ENCODE peak calls at places on chromosomes 4 and X, in four cellular contexts. One of them, this sample, is unnamed.

GRCh38 chrX:97490656-97491055 is 606.9 kb downstream of the RPA4 start:
- DNase-seq in neural crest cell: no peak
- DNase-seq in K562: no peak
- DNase-seq in A549: no peak
- DNase-seq in this sample: no peak

GRCh38 chr4:53150631-53151488 is 215.0 kb downstream of the SCFD2 start:
- DNase-seq in neural crest cell: no peak
- DNase-seq in K562: no peak
- DNase-seq in A549: no peak
- DNase-seq in this sample: no peak

GRCh38 chr4:140239311-140239710 is 85.3 kb upstream of the MAML3 start:
- DNase-seq in neural crest cell: no peak
- DNase-seq in K562: no peak
- DNase-seq in A549: no peak
- DNase-seq in this sample: no peak

GRCh38 chrX:39941332-39941920 is 156.3 kb downstream of the BCOR start:
- DNase-seq in neural crest cell: no peak
- DNase-seq in K562: no peak
- DNase-seq in A549: no peak
- DNase-seq in this sample: no peak

GRCh38 chr4:153916273-153916755 is 127.4 kb upstream of the SFRP2 start:
- DNase-seq in neural crest cell: no peak
- DNase-seq in K562: no peak
- DNase-seq in A549: no peak
- DNase-seq in this sample: no peak

GRCh38 chr4:42302348-42302747 is 94.9 kb upstream of the SHISA3 start:
- DNase-seq in neural crest cell: peak
- DNase-seq in K562: peak
- DNase-seq in A549: no peak
- DNase-seq in this sample: no peak

GRCh38 chrX:40759374-40759773 is 24.0 kb upstream of the MED14 start:
- DNase-seq in neural crest cell: no peak
- DNase-seq in K562: no peak
- DNase-seq in A549: no peak
- DNase-seq in this sample: no peak

GRCh38 chr4:48370260-48371134 is 29.2 kb downstream of the SLAIN2 start:
- DNase-seq in neural crest cell: no peak
- DNase-seq in K562: no peak
- DNase-seq in A549: no peak
- DNase-seq in this sample: no peak

GRCh38 chr4:3405176-3405575 is 36.6 kb upstream of the HGFAC start:
- DNase-seq in neural crest cell: no peak
- DNase-seq in K562: no peak
- DNase-seq in A549: no peak
- DNase-seq in this sample: no peak

GRCh38 chrX:40727599-40728252 is 7.6 kb downstream of the MED14 start:
- DNase-seq in neural crest cell: no peak
- DNase-seq in K562: no peak
- DNase-seq in A549: no peak
- DNase-seq in this sample: no peak

GRCh38 chrX:136691028-136691809 is 43.3 kb downstream of the CD40LG start:
- DNase-seq in neural crest cell: no peak
- DNase-seq in K562: no peak
- DNase-seq in A549: no peak
- DNase-seq in this sample: no peak

GRCh38 chrX:72117636-72118215 is 14.0 kb downstream of the RTL5 start:
- DNase-seq in neural crest cell: no peak
- DNase-seq in K562: no peak
- DNase-seq in A549: no peak
- DNase-seq in this sample: no peak

GRCh38 chr4:149676076-149676475 is 139.6 kb downstream of the IQCM start:
- DNase-seq in neural crest cell: no peak
- DNase-seq in K562: no peak
- DNase-seq in A549: no peak
- DNase-seq in this sample: no peak

GRCh38 chr4:8906668-8906970 is 35.0 kb upstream of the HMX1 start:
- DNase-seq in neural crest cell: no peak
- DNase-seq in K562: no peak
- DNase-seq in A549: no peak
- DNase-seq in this sample: no peak

GRCh38 chr4:2297606-2298517 is 36.0 kb upstream of the MXD4 start:
- DNase-seq in neural crest cell: no peak
- DNase-seq in K562: no peak
- DNase-seq in A549: no peak
- DNase-seq in this sample: no peak

GRCh38 chr4:95061220-95061619 is 303.5 kb downstream of the BMPR1B start:
- DNase-seq in neural crest cell: no peak
- DNase-seq in K562: no peak
- DNase-seq in A549: no peak
- DNase-seq in this sample: no peak

GRCh38 chrX:119105826-119106225 is 21.8 kb downstream of the KIAA1210 start:
- DNase-seq in neural crest cell: no peak
- DNase-seq in K562: no peak
- DNase-seq in A549: no peak
- DNase-seq in this sample: no peak

GRCh38 chrX:121457096-121457495 is 409.7 kb downstream of the GLUD2 start:
- DNase-seq in neural crest cell: no peak
- DNase-seq in K562: no peak
- DNase-seq in A549: no peak
- DNase-seq in this sample: no peak

GRCh38 chr4:105598044-105598443 is 45.6 kb downstream of the ARHGEF38 start:
- DNase-seq in neural crest cell: no peak
- DNase-seq in K562: no peak
- DNase-seq in A549: no peak
- DNase-seq in this sample: no peak

GRCh38 chr4:16969696-16970135 is 71.3 kb upstream of the LDB2 start:
- DNase-seq in neural crest cell: no peak
- DNase-seq in K562: no peak
- DNase-seq in A549: no peak
- DNase-seq in this sample: peak

GRCh38 chr4:153322791-153323190 is 21.7 kb upstream of the MND1 start:
- DNase-seq in neural crest cell: no peak
- DNase-seq in K562: no peak
- DNase-seq in A549: no peak
- DNase-seq in this sample: no peak

GRCh38 chrX:151973262-151973661 is 1.2 kb downstream of the GABRE start:
- DNase-seq in neural crest cell: no peak
- DNase-seq in K562: no peak
- DNase-seq in A549: no peak
- DNase-seq in this sample: no peak

GRCh38 chrX:110146521-110146920 is 143.6 kb downstream of the TMEM164 start:
- DNase-seq in neural crest cell: peak
- DNase-seq in K562: peak
- DNase-seq in A549: peak
- DNase-seq in this sample: peak

GRCh38 chrX:123753656-123754350 is 21.0 kb upstream of the THOC2 start:
- DNase-seq in neural crest cell: no peak
- DNase-seq in K562: no peak
- DNase-seq in A549: no peak
- DNase-seq in this sample: no peak

GRCh38 chr4:52836653-52837052 is 25.5 kb upstream of the RASL11B start:
- DNase-seq in neural crest cell: no peak
- DNase-seq in K562: no peak
- DNase-seq in A549: no peak
- DNase-seq in this sample: peak

GRCh38 chr4:103075435-103075893 is 1.1 kb downstream of the SLC9B2 start:
- DNase-seq in neural crest cell: no peak
- DNase-seq in K562: peak
- DNase-seq in A549: no peak
- DNase-seq in this sample: no peak

GRCh38 chr4:141425124-141425523 is 204.4 kb downstream of the ZNF330 start:
- DNase-seq in neural crest cell: no peak
- DNase-seq in K562: no peak
- DNase-seq in A549: no peak
- DNase-seq in this sample: no peak

GRCh38 chr4:150140774-150141400 is 62.6 kb downstream of the DCLK2 start:
- DNase-seq in neural crest cell: no peak
- DNase-seq in K562: no peak
- DNase-seq in A549: no peak
- DNase-seq in this sample: no peak

GRCh38 chr4:82810171-82810570 is 11.6 kb upstream of the SCD5 start:
- DNase-seq in neural crest cell: no peak
- DNase-seq in K562: no peak
- DNase-seq in A549: no peak
- DNase-seq in this sample: no peak

GRCh38 chr4:139030614-139031235 is 15.1 kb downstream of the NOCT start:
- DNase-seq in neural crest cell: peak
- DNase-seq in K562: peak
- DNase-seq in A549: peak
- DNase-seq in this sample: peak

GRCh38 chrX:121571333-121571732 is 523.9 kb downstream of the GLUD2 start:
- DNase-seq in neural crest cell: no peak
- DNase-seq in K562: no peak
- DNase-seq in A549: no peak
- DNase-seq in this sample: no peak

GRCh38 chr4:153337686-153338085 is 6.8 kb upstream of the MND1 start:
- DNase-seq in neural crest cell: no peak
- DNase-seq in K562: no peak
- DNase-seq in A549: no peak
- DNase-seq in this sample: no peak

GRCh38 chr4:95910749-95911148 is 70.9 kb downstream of the PDHA2 start:
- DNase-seq in neural crest cell: no peak
- DNase-seq in K562: no peak
- DNase-seq in A549: no peak
- DNase-seq in this sample: no peak

GRCh38 chr4:147163311-147163710 is 217.6 kb upstream of the TTC29 start:
- DNase-seq in neural crest cell: no peak
- DNase-seq in K562: no peak
- DNase-seq in A549: no peak
- DNase-seq in this sample: no peak

GRCh38 chr4:147157860-147158701 is 212.4 kb upstream of the TTC29 start:
- DNase-seq in neural crest cell: peak
- DNase-seq in K562: no peak
- DNase-seq in A549: peak
- DNase-seq in this sample: no peak

GRCh38 chr4:147160908-147161513 is 215.3 kb upstream of the TTC29 start:
- DNase-seq in neural crest cell: no peak
- DNase-seq in K562: peak
- DNase-seq in A549: peak
- DNase-seq in this sample: peak
- TF ChIP-seq CTCF in neural crest cell: peak
- TF ChIP-seq CTCF in K562: peak
- TF ChIP-seq CTCF in A549: peak
- TF ChIP-seq CTCF in this sample: peak

DNA sequence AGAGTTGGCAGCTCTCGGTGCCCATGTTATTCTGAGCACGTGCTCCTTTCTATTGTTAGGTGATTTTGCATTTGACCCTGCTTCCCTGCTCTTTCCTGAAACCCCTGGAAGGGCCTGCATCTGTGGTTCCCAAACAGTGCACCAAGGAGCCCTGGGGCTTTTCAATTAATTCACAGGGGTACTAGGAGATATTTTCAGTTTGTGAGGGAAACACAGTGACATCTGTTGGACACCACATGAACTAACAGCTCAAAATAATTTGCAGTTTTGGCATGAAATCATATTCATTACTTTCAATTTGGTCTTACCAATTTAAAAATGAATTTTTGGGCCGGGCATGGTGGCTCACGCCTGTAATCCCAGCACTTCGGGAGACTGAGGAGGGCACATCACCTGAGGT is 156.6 kb downstream of the GATB start:
- DNase-seq in neural crest cell: no peak
- DNase-seq in K562: no peak
- DNase-seq in A549: peak
- DNase-seq in this sample: peak
- TF ChIP-seq CTCF in neural crest cell: peak
- TF ChIP-seq CTCF in K562: peak
- TF ChIP-seq CTCF in A549: peak
- TF ChIP-seq CTCF in this sample: peak

DNA sequence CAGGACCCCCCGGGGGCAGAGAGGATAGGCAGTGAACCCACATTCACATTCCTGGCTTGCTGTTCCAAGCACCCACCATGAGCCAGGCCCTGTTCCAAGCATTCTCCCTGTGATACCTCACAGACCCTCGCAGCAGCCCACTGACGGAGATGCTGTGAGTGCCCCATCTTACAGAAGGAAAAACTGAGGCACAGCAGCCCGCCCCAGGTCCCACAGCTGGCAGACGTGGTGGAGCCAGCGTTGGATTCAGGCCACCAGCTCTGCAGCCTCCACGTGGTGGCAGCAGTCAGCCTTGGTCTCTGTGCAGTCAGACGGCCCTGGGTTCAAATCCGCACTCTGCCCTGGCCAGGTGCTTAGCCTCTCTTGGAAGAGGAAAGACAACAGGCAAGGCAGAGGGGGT is 16.8 kb downstream of the MAN2B2 start:
- DNase-seq in neural crest cell: no peak
- DNase-seq in K562: peak
- DNase-seq in A549: no peak
- DNase-seq in this sample: no peak
- TF ChIP-seq CTCF in neural crest cell: no peak
- TF ChIP-seq CTCF in K562: peak
- TF ChIP-seq CTCF in A549: no peak
- TF ChIP-seq CTCF in this sample: peak

GRCh38 chrX:12383196-12383595 is 244.9 kb downstream of the FRMPD4 start:
- DNase-seq in neural crest cell: no peak
- DNase-seq in K562: peak
- DNase-seq in A549: peak
- DNase-seq in this sample: no peak
- TF ChIP-seq CTCF in neural crest cell: peak
- TF ChIP-seq CTCF in K562: peak
- TF ChIP-seq CTCF in A549: peak
- TF ChIP-seq CTCF in this sample: peak

GRCh38 chr4:98786866-98787265 is 128.5 kb upstream of the TSPAN5 start:
- DNase-seq in neural crest cell: no peak
- DNase-seq in K562: peak
- DNase-seq in A549: no peak
- DNase-seq in this sample: peak
- TF ChIP-seq CTCF in neural crest cell: no peak
- TF ChIP-seq CTCF in K562: peak
- TF ChIP-seq CTCF in A549: peak
- TF ChIP-seq CTCF in this sample: peak

DNA sequence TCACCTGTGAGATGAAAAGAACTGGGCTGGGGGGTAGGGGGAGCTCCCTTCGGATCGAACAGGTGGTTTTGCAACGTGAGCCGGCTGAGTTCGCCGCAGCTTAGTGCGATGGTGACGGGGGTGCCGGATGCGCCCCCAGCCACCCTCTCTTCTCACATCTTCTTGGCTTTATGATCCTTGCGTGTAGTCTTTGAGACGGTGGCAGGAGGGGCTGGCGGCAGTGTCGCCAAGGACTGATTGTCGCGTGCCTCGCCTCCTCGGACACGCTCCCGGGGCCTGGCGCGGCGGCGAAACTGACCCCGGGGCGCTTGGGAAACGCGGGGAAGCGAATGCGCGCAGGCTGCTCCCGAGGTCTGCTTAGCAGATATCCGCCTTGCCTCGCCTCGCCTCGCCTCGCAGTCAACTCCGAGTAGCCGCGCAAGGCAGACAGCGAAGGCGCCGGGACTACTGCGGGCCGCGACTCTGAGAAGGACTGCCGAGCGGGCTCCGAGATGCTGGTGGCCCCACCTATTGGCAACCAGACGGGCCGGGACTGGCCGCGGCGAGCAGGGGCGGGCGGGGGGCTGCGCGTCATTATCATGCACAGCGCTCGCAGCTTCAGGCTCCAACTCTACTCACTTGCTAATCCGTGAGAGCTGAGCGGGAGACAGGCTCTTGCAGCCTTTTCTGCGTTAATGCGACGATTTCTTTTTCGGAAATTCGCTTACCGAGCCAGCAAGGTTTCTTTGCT is 1.5 kb downstream of the GRID2 start:
- DNase-seq in neural crest cell: peak
- DNase-seq in K562: no peak
- DNase-seq in A549: peak
- DNase-seq in this sample: no peak
- TF ChIP-seq CTCF in neural crest cell: no peak
- TF ChIP-seq CTCF in K562: no peak
- TF ChIP-seq CTCF in A549: no peak
- TF ChIP-seq CTCF in this sample: no peak

This sample was measured in HFF-Myc.